ENCODE peak calls at places on chromosomes 2 and 18, in eight cellular contexts. One of them, this sample, is unnamed.

GRCh38 chr2:142642654-142643053 is 234.8 kb upstream of the KYNU start:
- DNase-seq in right lobe of liver: no peak
- DNase-seq in left ventricle myocardium inferior: no peak
- DNase-seq in transverse colon: no peak
- DNase-seq in prostate gland: no peak
- DNase-seq in heart right ventricle: no peak
- DNase-seq in lower lobe of right lung: no peak
- DNase-seq in cardiac muscle cell: peak
- DNase-seq in this sample: no peak

GRCh38 chr2:71933467-71934319 is 214.0 kb downstream of the CYP26B1 start:
- DNase-seq in right lobe of liver: no peak
- DNase-seq in left ventricle myocardium inferior: no peak
- DNase-seq in transverse colon: no peak
- DNase-seq in prostate gland: no peak
- DNase-seq in heart right ventricle: no peak
- DNase-seq in lower lobe of right lung: no peak
- DNase-seq in cardiac muscle cell: peak
- DNase-seq in this sample: peak

GRCh38 chr2:217972490-217972889 is 30.3 kb downstream of the TNS1 start:
- DNase-seq in right lobe of liver: peak
- DNase-seq in left ventricle myocardium inferior: no peak
- DNase-seq in transverse colon: no peak
- DNase-seq in prostate gland: no peak
- DNase-seq in heart right ventricle: no peak
- DNase-seq in lower lobe of right lung: peak
- DNase-seq in cardiac muscle cell: peak
- DNase-seq in this sample: no peak

GRCh38 chr18:23259701-23260661 is 124.7 kb downstream of the CABLES1 start:
- DNase-seq in right lobe of liver: peak
- DNase-seq in left ventricle myocardium inferior: peak
- DNase-seq in transverse colon: peak
- DNase-seq in prostate gland: peak
- DNase-seq in heart right ventricle: peak
- DNase-seq in lower lobe of right lung: peak
- DNase-seq in cardiac muscle cell: peak
- DNase-seq in this sample: peak

GRCh38 chr2:71620851-71621251 is 167.5 kb downstream of the DYSF start:
- DNase-seq in right lobe of liver: peak
- DNase-seq in left ventricle myocardium inferior: no peak
- DNase-seq in transverse colon: no peak
- DNase-seq in prostate gland: peak
- DNase-seq in heart right ventricle: peak
- DNase-seq in lower lobe of right lung: no peak
- DNase-seq in cardiac muscle cell: no peak
- DNase-seq in this sample: no peak

GRCh38 chr2:145740302-145740701 is 1220.4 kb upstream of the ZEB2 start:
- DNase-seq in right lobe of liver: no peak
- DNase-seq in left ventricle myocardium inferior: no peak
- DNase-seq in transverse colon: no peak
- DNase-seq in prostate gland: no peak
- DNase-seq in heart right ventricle: no peak
- DNase-seq in lower lobe of right lung: no peak
- DNase-seq in cardiac muscle cell: no peak
- DNase-seq in this sample: no peak

GRCh38 chr18:37864122-37864521 is 298.5 kb upstream of the CELF4 start:
- DNase-seq in right lobe of liver: no peak
- DNase-seq in left ventricle myocardium inferior: no peak
- DNase-seq in transverse colon: no peak
- DNase-seq in prostate gland: no peak
- DNase-seq in heart right ventricle: no peak
- DNase-seq in lower lobe of right lung: no peak
- DNase-seq in cardiac muscle cell: no peak
- DNase-seq in this sample: no peak

GRCh38 chr2:205902041-205902898 is 183.7 kb downstream of the INO80D start:
- DNase-seq in right lobe of liver: no peak
- DNase-seq in left ventricle myocardium inferior: no peak
- DNase-seq in transverse colon: peak
- DNase-seq in prostate gland: peak
- DNase-seq in heart right ventricle: no peak
- DNase-seq in lower lobe of right lung: no peak
- DNase-seq in cardiac muscle cell: peak
- DNase-seq in this sample: no peak

GRCh38 chr2:241064008-241064801 is 37.9 kb downstream of the MTERF4 start:
- DNase-seq in right lobe of liver: peak
- DNase-seq in left ventricle myocardium inferior: no peak
- DNase-seq in transverse colon: peak
- DNase-seq in prostate gland: peak
- DNase-seq in heart right ventricle: no peak
- DNase-seq in lower lobe of right lung: peak
- DNase-seq in cardiac muscle cell: no peak
- DNase-seq in this sample: no peak

GRCh38 chr2:205800257-205800656 is 118.0 kb downstream of the NRP2 start:
- DNase-seq in right lobe of liver: no peak
- DNase-seq in left ventricle myocardium inferior: no peak
- DNase-seq in transverse colon: no peak
- DNase-seq in prostate gland: no peak
- DNase-seq in heart right ventricle: no peak
- DNase-seq in lower lobe of right lung: no peak
- DNase-seq in cardiac muscle cell: no peak
- DNase-seq in this sample: no peak

GRCh38 chr18:79599503-79599931 is 80.1 kb upstream of the CTDP1 start:
- DNase-seq in right lobe of liver: peak
- DNase-seq in left ventricle myocardium inferior: peak
- DNase-seq in transverse colon: peak
- DNase-seq in prostate gland: peak
- DNase-seq in heart right ventricle: no peak
- DNase-seq in lower lobe of right lung: peak
- DNase-seq in cardiac muscle cell: no peak
- DNase-seq in this sample: no peak

GRCh38 chr2:54983345-54984235 is 66.7 kb downstream of the RTN4 start:
- DNase-seq in right lobe of liver: no peak
- DNase-seq in left ventricle myocardium inferior: no peak
- DNase-seq in transverse colon: no peak
- DNase-seq in prostate gland: no peak
- DNase-seq in heart right ventricle: no peak
- DNase-seq in lower lobe of right lung: no peak
- DNase-seq in cardiac muscle cell: peak
- DNase-seq in this sample: no peak

GRCh38 chr2:74481961-74482800 is 617 bp downstream of the CCDC142 start:
- DNase-seq in right lobe of liver: no peak
- DNase-seq in left ventricle myocardium inferior: no peak
- DNase-seq in transverse colon: peak
- DNase-seq in prostate gland: no peak
- DNase-seq in heart right ventricle: no peak
- DNase-seq in lower lobe of right lung: no peak
- DNase-seq in cardiac muscle cell: peak
- DNase-seq in this sample: no peak

GRCh38 chr2:37456479-37456878 is 112.0 kb downstream of the QPCT start:
- DNase-seq in right lobe of liver: no peak
- DNase-seq in left ventricle myocardium inferior: no peak
- DNase-seq in transverse colon: no peak
- DNase-seq in prostate gland: no peak
- DNase-seq in heart right ventricle: no peak
- DNase-seq in lower lobe of right lung: no peak
- DNase-seq in cardiac muscle cell: peak
- DNase-seq in this sample: no peak

GRCh38 chr2:36376992-36377738 is 21.6 kb downstream of the CRIM1 start:
- DNase-seq in right lobe of liver: no peak
- DNase-seq in left ventricle myocardium inferior: no peak
- DNase-seq in transverse colon: peak
- DNase-seq in prostate gland: no peak
- DNase-seq in heart right ventricle: no peak
- DNase-seq in lower lobe of right lung: peak
- DNase-seq in cardiac muscle cell: no peak
- DNase-seq in this sample: no peak

GRCh38 chr18:9838144-9838877 is 47.5 kb upstream of the TXNDC2 start:
- DNase-seq in right lobe of liver: no peak
- DNase-seq in left ventricle myocardium inferior: no peak
- DNase-seq in transverse colon: no peak
- DNase-seq in prostate gland: no peak
- DNase-seq in heart right ventricle: peak
- DNase-seq in lower lobe of right lung: peak
- DNase-seq in cardiac muscle cell: peak
- DNase-seq in this sample: no peak

GRCh38 chr2:195824478-195824877 is 167.5 kb downstream of the SLC39A10 start:
- DNase-seq in right lobe of liver: no peak
- DNase-seq in left ventricle myocardium inferior: no peak
- DNase-seq in transverse colon: no peak
- DNase-seq in prostate gland: no peak
- DNase-seq in heart right ventricle: no peak
- DNase-seq in lower lobe of right lung: no peak
- DNase-seq in cardiac muscle cell: no peak
- DNase-seq in this sample: no peak

GRCh38 chr2:98559581-98559980 is 48.7 kb downstream of the COA5 start:
- DNase-seq in right lobe of liver: no peak
- DNase-seq in left ventricle myocardium inferior: no peak
- DNase-seq in transverse colon: no peak
- DNase-seq in prostate gland: no peak
- DNase-seq in heart right ventricle: no peak
- DNase-seq in lower lobe of right lung: no peak
- DNase-seq in cardiac muscle cell: peak
- DNase-seq in this sample: no peak

GRCh38 chr2:235669269-235669831 is 175.5 kb downstream of the AGAP1 start:
- DNase-seq in right lobe of liver: no peak
- DNase-seq in left ventricle myocardium inferior: peak
- DNase-seq in transverse colon: peak
- DNase-seq in prostate gland: peak
- DNase-seq in heart right ventricle: peak
- DNase-seq in lower lobe of right lung: peak
- DNase-seq in cardiac muscle cell: peak
- DNase-seq in this sample: peak

GRCh38 chr2:1132328-1132964 is 181.8 kb downstream of the SNTG2 start:
- DNase-seq in right lobe of liver: no peak
- DNase-seq in left ventricle myocardium inferior: no peak
- DNase-seq in transverse colon: no peak
- DNase-seq in prostate gland: no peak
- DNase-seq in heart right ventricle: no peak
- DNase-seq in lower lobe of right lung: no peak
- DNase-seq in cardiac muscle cell: no peak
- DNase-seq in this sample: no peak

GRCh38 chr2:1137992-1138391 is 187.3 kb downstream of the SNTG2 start:
- DNase-seq in right lobe of liver: no peak
- DNase-seq in left ventricle myocardium inferior: no peak
- DNase-seq in transverse colon: no peak
- DNase-seq in prostate gland: no peak
- DNase-seq in heart right ventricle: no peak
- DNase-seq in lower lobe of right lung: no peak
- DNase-seq in cardiac muscle cell: no peak
- DNase-seq in this sample: no peak

GRCh38 chr2:1134629-1135028 is 184.0 kb downstream of the SNTG2 start:
- DNase-seq in right lobe of liver: no peak
- DNase-seq in left ventricle myocardium inferior: no peak
- DNase-seq in transverse colon: no peak
- DNase-seq in prostate gland: no peak
- DNase-seq in heart right ventricle: no peak
- DNase-seq in lower lobe of right lung: no peak
- DNase-seq in cardiac muscle cell: no peak
- DNase-seq in this sample: no peak

GRCh38 chr2:1136807-1137663 is 186.4 kb downstream of the SNTG2 start:
- DNase-seq in right lobe of liver: no peak
- DNase-seq in left ventricle myocardium inferior: no peak
- DNase-seq in transverse colon: no peak
- DNase-seq in prostate gland: no peak
- DNase-seq in heart right ventricle: no peak
- DNase-seq in lower lobe of right lung: no peak
- DNase-seq in cardiac muscle cell: no peak
- DNase-seq in this sample: no peak

GRCh38 chr2:1136071-1136470 is 185.4 kb downstream of the SNTG2 start:
- DNase-seq in right lobe of liver: no peak
- DNase-seq in left ventricle myocardium inferior: no peak
- DNase-seq in transverse colon: no peak
- DNase-seq in prostate gland: no peak
- DNase-seq in heart right ventricle: no peak
- DNase-seq in lower lobe of right lung: no peak
- DNase-seq in cardiac muscle cell: peak
- DNase-seq in this sample: no peak
- TF ChIP-seq CTCF in right lobe of liver: peak
- TF ChIP-seq CTCF in left ventricle myocardium inferior: no peak
- TF ChIP-seq CTCF in transverse colon: peak
- TF ChIP-seq CTCF in prostate gland: peak
- TF ChIP-seq CTCF in heart right ventricle: peak
- TF ChIP-seq CTCF in lower lobe of right lung: no peak
- TF ChIP-seq CTCF in cardiac muscle cell: peak
- TF ChIP-seq CTCF in this sample: peak

DNA sequence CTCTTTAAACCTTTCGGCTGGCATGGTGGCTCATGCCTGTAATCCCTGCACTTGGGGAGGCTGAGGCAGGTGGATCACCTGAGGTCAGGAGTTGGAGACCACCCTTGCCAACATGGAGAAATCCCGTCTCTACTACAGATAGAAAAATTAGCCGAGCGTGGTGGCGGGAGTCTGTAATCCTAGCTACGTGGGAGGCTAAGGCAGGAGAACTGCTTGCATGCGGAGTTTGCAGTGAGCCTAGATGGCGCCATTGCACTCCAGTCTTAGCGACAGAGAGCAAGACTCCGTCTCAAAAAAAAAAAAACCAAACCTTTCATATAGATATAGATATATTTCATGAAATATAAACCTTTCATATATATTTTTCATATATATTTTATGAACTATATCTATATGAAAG is 864.7 kb downstream of the TRIB2 start:
- DNase-seq in right lobe of liver: no peak
- DNase-seq in left ventricle myocardium inferior: no peak
- DNase-seq in transverse colon: no peak
- DNase-seq in prostate gland: no peak
- DNase-seq in heart right ventricle: no peak
- DNase-seq in lower lobe of right lung: no peak
- DNase-seq in cardiac muscle cell: no peak
- DNase-seq in this sample: peak
- TF ChIP-seq CTCF in right lobe of liver: no peak
- TF ChIP-seq CTCF in left ventricle myocardium inferior: no peak
- TF ChIP-seq CTCF in transverse colon: no peak
- TF ChIP-seq CTCF in prostate gland: no peak
- TF ChIP-seq CTCF in heart right ventricle: no peak
- TF ChIP-seq CTCF in lower lobe of right lung: no peak
- TF ChIP-seq CTCF in cardiac muscle cell: no peak
- TF ChIP-seq CTCF in this sample: peak

DNA sequence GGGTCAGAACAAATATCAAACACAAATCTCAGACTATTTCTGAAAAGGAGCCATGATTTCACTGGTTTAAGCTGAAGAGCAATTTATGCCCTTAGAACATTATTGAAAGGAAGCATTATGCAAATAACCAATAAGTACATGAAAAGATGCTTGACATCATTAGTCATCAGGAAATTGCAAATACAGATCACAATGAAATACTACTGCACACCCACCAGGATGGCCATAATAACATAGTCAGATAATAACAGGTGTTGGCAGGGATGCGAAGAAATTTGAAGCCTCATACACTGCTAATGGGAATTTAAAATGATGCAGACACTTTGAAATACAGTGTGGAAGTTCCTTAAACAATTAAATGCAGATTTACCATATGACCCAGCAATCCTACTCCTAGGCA is 176.4 kb upstream of the RAB6C start:
- DNase-seq in right lobe of liver: no peak
- DNase-seq in left ventricle myocardium inferior: no peak
- DNase-seq in transverse colon: no peak
- DNase-seq in prostate gland: no peak
- DNase-seq in heart right ventricle: no peak
- DNase-seq in lower lobe of right lung: no peak
- DNase-seq in cardiac muscle cell: no peak
- DNase-seq in this sample: no peak
- TF ChIP-seq CTCF in right lobe of liver: no peak
- TF ChIP-seq CTCF in left ventricle myocardium inferior: no peak
- TF ChIP-seq CTCF in transverse colon: no peak
- TF ChIP-seq CTCF in prostate gland: no peak
- TF ChIP-seq CTCF in heart right ventricle: no peak
- TF ChIP-seq CTCF in lower lobe of right lung: no peak
- TF ChIP-seq CTCF in cardiac muscle cell: no peak
- TF ChIP-seq CTCF in this sample: no peak

GRCh38 chr2:201707753-201708152 is 9.3 kb upstream of the MPP4 start:
- DNase-seq in right lobe of liver: no peak
- DNase-seq in left ventricle myocardium inferior: no peak
- DNase-seq in transverse colon: no peak
- DNase-seq in prostate gland: no peak
- DNase-seq in heart right ventricle: no peak
- DNase-seq in lower lobe of right lung: no peak
- DNase-seq in cardiac muscle cell: peak
- DNase-seq in this sample: no peak
- TF ChIP-seq CTCF in right lobe of liver: no peak
- TF ChIP-seq CTCF in left ventricle myocardium inferior: peak
- TF ChIP-seq CTCF in transverse colon: no peak
- TF ChIP-seq CTCF in prostate gland: no peak
- TF ChIP-seq CTCF in heart right ventricle: no peak
- TF ChIP-seq CTCF in lower lobe of right lung: no peak
- TF ChIP-seq CTCF in cardiac muscle cell: peak
- TF ChIP-seq CTCF in this sample: no peak